ENCODE peak calls at places on chromosomes 16 and 17, in four cellular contexts. One of them, this sample, is unnamed.

GRCh38 chr16:72903176-72903575 is 144.8 kb downstream of the ZFHX3 start:
- DNase-seq in body of pancreas: no peak
- DNase-seq in stimulated activated naive CD4-positive, alpha-beta T cell: no peak
- DNase-seq in midbrain: no peak
- DNase-seq in this sample: no peak

GRCh38 chr17:65278050-65278819 is 141.1 kb downstream of the RGS9 start:
- DNase-seq in stimulated activated naive CD4-positive, alpha-beta T cell: no peak
- DNase-seq in body of pancreas: peak
- DNase-seq in midbrain: no peak
- DNase-seq in this sample: peak

GRCh38 chr16:21101631-21102420 is 48.8 kb downstream of the DNAH3 start:
- DNase-seq in midbrain: no peak
- DNase-seq in stimulated activated naive CD4-positive, alpha-beta T cell: peak
- DNase-seq in body of pancreas: no peak
- DNase-seq in this sample: no peak

GRCh38 chr16:87709677-87710076 is 56.1 kb downstream of the KLHDC4 start:
- DNase-seq in body of pancreas: no peak
- DNase-seq in midbrain: no peak
- DNase-seq in stimulated activated naive CD4-positive, alpha-beta T cell: no peak
- DNase-seq in this sample: no peak

GRCh38 chr16:57593021-57593420 is 35.4 kb upstream of the ADGRG1 start:
- DNase-seq in stimulated activated naive CD4-positive, alpha-beta T cell: no peak
- DNase-seq in midbrain: no peak
- DNase-seq in body of pancreas: no peak
- DNase-seq in this sample: no peak

GRCh38 chr17:50922107-50922506 is 56.0 kb upstream of the TOB1 start:
- DNase-seq in stimulated activated naive CD4-positive, alpha-beta T cell: no peak
- DNase-seq in body of pancreas: no peak
- DNase-seq in midbrain: no peak
- DNase-seq in this sample: peak

GRCh38 chr17:31654936-31655335 is 204.1 kb downstream of the COPRS start:
- DNase-seq in midbrain: no peak
- DNase-seq in body of pancreas: no peak
- DNase-seq in stimulated activated naive CD4-positive, alpha-beta T cell: no peak
- DNase-seq in this sample: peak

GRCh38 chr16:10876799-10877341 is at the start of gene CIITA:
- DNase-seq in midbrain: peak
- DNase-seq in stimulated activated naive CD4-positive, alpha-beta T cell: no peak
- DNase-seq in body of pancreas: peak
- DNase-seq in this sample: peak

GRCh38 chr16:72434159-72434558 is 262.2 kb upstream of the PMFBP1 start:
- DNase-seq in midbrain: no peak
- DNase-seq in stimulated activated naive CD4-positive, alpha-beta T cell: no peak
- DNase-seq in body of pancreas: no peak
- DNase-seq in this sample: peak

GRCh38 chr16:85051067-85051709 is 23.6 kb downstream of the KIAA0513 start:
- DNase-seq in stimulated activated naive CD4-positive, alpha-beta T cell: no peak
- DNase-seq in midbrain: no peak
- DNase-seq in body of pancreas: no peak
- DNase-seq in this sample: no peak

GRCh38 chr17:73248532-73248931 is 13.1 kb downstream of the CPSF4L start:
- DNase-seq in body of pancreas: no peak
- DNase-seq in midbrain: no peak
- DNase-seq in stimulated activated naive CD4-positive, alpha-beta T cell: no peak
- DNase-seq in this sample: no peak

GRCh38 chr17:43591750-43592562 is 45.8 kb upstream of the ETV4 start:
- DNase-seq in body of pancreas: no peak
- DNase-seq in midbrain: no peak
- DNase-seq in stimulated activated naive CD4-positive, alpha-beta T cell: no peak
- DNase-seq in this sample: peak

GRCh38 chr16:3007957-3008748 is 4.6 kb upstream of the CLDN9 start:
- DNase-seq in body of pancreas: peak
- DNase-seq in midbrain: no peak
- DNase-seq in stimulated activated naive CD4-positive, alpha-beta T cell: peak
- DNase-seq in this sample: no peak

GRCh38 chr17:37389160-37389559 is 13.4 kb downstream of the C17orf78 start:
- DNase-seq in midbrain: no peak
- DNase-seq in stimulated activated naive CD4-positive, alpha-beta T cell: no peak
- DNase-seq in body of pancreas: no peak
- DNase-seq in this sample: no peak

This sample was measured in bronchial epithelial cell.